ENCODE peak calls at places on chromosomes 11 and 22, in nine cellular contexts. One of them, this sample, is unnamed.

GRCh38 chr11:12137938-12138731 is 27.7 kb downstream of the MICAL2 start:
- DNase-seq in IMR-90: peak
- DNase-seq in C1 segment of cervical spinal cord: no peak
- DNase-seq in T-cell: no peak
- DNase-seq in right lobe of liver: no peak
- DNase-seq in NCI-H1105 treated with DMSO at 0.1 percent for 48 hours: no peak
- DNase-seq in kidney: no peak
- DNase-seq in fibroblast of pulmonary artery: peak
- DNase-seq in cardiac fibroblast: peak
- DNase-seq in this sample: peak

GRCh38 chr11:126624491-126624890 is 269.0 kb downstream of the ST3GAL4 start:
- DNase-seq in IMR-90: no peak
- DNase-seq in C1 segment of cervical spinal cord: no peak
- DNase-seq in T-cell: no peak
- DNase-seq in right lobe of liver: no peak
- DNase-seq in NCI-H1105 treated with DMSO at 0.1 percent for 48 hours: peak
- DNase-seq in kidney: no peak
- DNase-seq in fibroblast of pulmonary artery: no peak
- DNase-seq in cardiac fibroblast: no peak
- DNase-seq in this sample: no peak

GRCh38 chr11:116446048-116446399 is 326.8 kb downstream of the BUD13 start:
- DNase-seq in IMR-90: no peak
- DNase-seq in C1 segment of cervical spinal cord: no peak
- DNase-seq in T-cell: no peak
- DNase-seq in right lobe of liver: no peak
- DNase-seq in NCI-H1105 treated with DMSO at 0.1 percent for 48 hours: no peak
- DNase-seq in kidney: no peak
- DNase-seq in fibroblast of pulmonary artery: no peak
- DNase-seq in cardiac fibroblast: no peak
- DNase-seq in this sample: no peak

GRCh38 chr22:48838376-48838775 is 989.3 kb downstream of the BRD1 start:
- DNase-seq in IMR-90: no peak
- DNase-seq in C1 segment of cervical spinal cord: no peak
- DNase-seq in T-cell: no peak
- DNase-seq in right lobe of liver: peak
- DNase-seq in NCI-H1105 treated with DMSO at 0.1 percent for 48 hours: no peak
- DNase-seq in kidney: peak
- DNase-seq in fibroblast of pulmonary artery: no peak
- DNase-seq in cardiac fibroblast: no peak
- DNase-seq in this sample: no peak

GRCh38 chr11:16987205-16987568 is 27.0 kb downstream of the PLEKHA7 start:
- DNase-seq in IMR-90: no peak
- DNase-seq in C1 segment of cervical spinal cord: no peak
- DNase-seq in T-cell: no peak
- DNase-seq in right lobe of liver: no peak
- DNase-seq in NCI-H1105 treated with DMSO at 0.1 percent for 48 hours: no peak
- DNase-seq in kidney: peak
- DNase-seq in fibroblast of pulmonary artery: no peak
- DNase-seq in cardiac fibroblast: no peak
- DNase-seq in this sample: no peak

GRCh38 chr11:60119708-60120107 is 31.2 kb downstream of the MS4A2 start:
- DNase-seq in IMR-90: no peak
- DNase-seq in C1 segment of cervical spinal cord: no peak
- DNase-seq in T-cell: no peak
- DNase-seq in right lobe of liver: no peak
- DNase-seq in NCI-H1105 treated with DMSO at 0.1 percent for 48 hours: no peak
- DNase-seq in kidney: no peak
- DNase-seq in fibroblast of pulmonary artery: no peak
- DNase-seq in cardiac fibroblast: no peak
- DNase-seq in this sample: no peak

GRCh38 chr11:3109434-3109833 is 52.2 kb upstream of the CARS1 start:
- DNase-seq in IMR-90: no peak
- DNase-seq in C1 segment of cervical spinal cord: no peak
- DNase-seq in T-cell: no peak
- DNase-seq in right lobe of liver: no peak
- DNase-seq in NCI-H1105 treated with DMSO at 0.1 percent for 48 hours: no peak
- DNase-seq in kidney: peak
- DNase-seq in fibroblast of pulmonary artery: no peak
- DNase-seq in cardiac fibroblast: no peak
- DNase-seq in this sample: no peak

GRCh38 chr22:30453731-30454510 is 17.9 kb downstream of the SEC14L3 start:
- DNase-seq in IMR-90: no peak
- DNase-seq in C1 segment of cervical spinal cord: no peak
- DNase-seq in T-cell: no peak
- DNase-seq in right lobe of liver: no peak
- DNase-seq in NCI-H1105 treated with DMSO at 0.1 percent for 48 hours: peak
- DNase-seq in kidney: no peak
- DNase-seq in fibroblast of pulmonary artery: peak
- DNase-seq in cardiac fibroblast: peak
- DNase-seq in this sample: peak

GRCh38 chr22:23014250-23014649 is 56.1 kb upstream of the GNAZ start:
- DNase-seq in IMR-90: no peak
- DNase-seq in C1 segment of cervical spinal cord: no peak
- DNase-seq in T-cell: no peak
- DNase-seq in right lobe of liver: no peak
- DNase-seq in NCI-H1105 treated with DMSO at 0.1 percent for 48 hours: no peak
- DNase-seq in kidney: no peak
- DNase-seq in fibroblast of pulmonary artery: no peak
- DNase-seq in cardiac fibroblast: no peak
- DNase-seq in this sample: no peak

GRCh38 chr22:24588370-24588755 is 4.5 kb downstream of the LRRC75B start:
- DNase-seq in IMR-90: no peak
- DNase-seq in C1 segment of cervical spinal cord: peak
- DNase-seq in T-cell: no peak
- DNase-seq in right lobe of liver: no peak
- DNase-seq in NCI-H1105 treated with DMSO at 0.1 percent for 48 hours: no peak
- DNase-seq in kidney: peak
- DNase-seq in fibroblast of pulmonary artery: no peak
- DNase-seq in cardiac fibroblast: no peak
- DNase-seq in this sample: no peak

GRCh38 chr11:12559011-12559410 is 115.2 kb upstream of the TEAD1 start:
- DNase-seq in IMR-90: no peak
- DNase-seq in C1 segment of cervical spinal cord: no peak
- DNase-seq in T-cell: no peak
- DNase-seq in right lobe of liver: no peak
- DNase-seq in NCI-H1105 treated with DMSO at 0.1 percent for 48 hours: no peak
- DNase-seq in kidney: no peak
- DNase-seq in fibroblast of pulmonary artery: no peak
- DNase-seq in cardiac fibroblast: no peak
- DNase-seq in this sample: no peak

GRCh38 chr11:64241175-64241429 is 207 bp downstream of the FKBP2 start:
- DNase-seq in IMR-90: no peak
- DNase-seq in C1 segment of cervical spinal cord: peak
- DNase-seq in T-cell: no peak
- DNase-seq in right lobe of liver: no peak
- DNase-seq in NCI-H1105 treated with DMSO at 0.1 percent for 48 hours: no peak
- DNase-seq in kidney: no peak
- DNase-seq in fibroblast of pulmonary artery: no peak
- DNase-seq in cardiac fibroblast: peak
- DNase-seq in this sample: no peak

GRCh38 chr22:38832005-38832978 is 11.5 kb downstream of the NPTXR start:
- DNase-seq in IMR-90: no peak
- DNase-seq in C1 segment of cervical spinal cord: no peak
- DNase-seq in T-cell: no peak
- DNase-seq in right lobe of liver: peak
- DNase-seq in NCI-H1105 treated with DMSO at 0.1 percent for 48 hours: peak
- DNase-seq in kidney: no peak
- DNase-seq in fibroblast of pulmonary artery: no peak
- DNase-seq in cardiac fibroblast: no peak
- DNase-seq in this sample: no peak

GRCh38 chr22:48156603-48157355 is 1394.3 kb downstream of the TBC1D22A start:
- DNase-seq in IMR-90: no peak
- DNase-seq in C1 segment of cervical spinal cord: no peak
- DNase-seq in T-cell: no peak
- DNase-seq in right lobe of liver: no peak
- DNase-seq in NCI-H1105 treated with DMSO at 0.1 percent for 48 hours: no peak
- DNase-seq in kidney: no peak
- DNase-seq in fibroblast of pulmonary artery: no peak
- DNase-seq in cardiac fibroblast: no peak
- DNase-seq in this sample: no peak

GRCh38 chr11:62603771-62604170 is 2.1 kb upstream of the MTA2 start:
- DNase-seq in IMR-90: no peak
- DNase-seq in C1 segment of cervical spinal cord: no peak
- DNase-seq in T-cell: no peak
- DNase-seq in right lobe of liver: no peak
- DNase-seq in NCI-H1105 treated with DMSO at 0.1 percent for 48 hours: no peak
- DNase-seq in kidney: no peak
- DNase-seq in fibroblast of pulmonary artery: no peak
- DNase-seq in cardiac fibroblast: no peak
- DNase-seq in this sample: no peak

GRCh38 chr22:20080445-20080775 is 369 bp downstream of the DGCR8 start:
- DNase-seq in IMR-90: peak
- DNase-seq in C1 segment of cervical spinal cord: no peak
- DNase-seq in T-cell: peak
- DNase-seq in right lobe of liver: peak
- DNase-seq in NCI-H1105 treated with DMSO at 0.1 percent for 48 hours: no peak
- DNase-seq in kidney: peak
- DNase-seq in fibroblast of pulmonary artery: peak
- DNase-seq in cardiac fibroblast: peak
- DNase-seq in this sample: peak

This sample was measured in ELR.